ENCODE peak calls at places on chromosome 20, in seven cellular contexts. H, M, T, G, S, A and F are unnamed samples.

GRCh38 chr20:347640-348484 is 951 bp downstream of the NRSN2 start:
- DNase-seq in H (peak), M (peak), T (peak), G (peak), S (peak), A (peak), F (peak)

GRCh38 chr20:64105846-64106434 is 1.4 kb downstream of the NPBWR2 start:
- DNase-seq in H (peak), M (no peak), T (peak), G (no peak), S (no peak), A (no peak), F (peak)

GRCh38 chr20:51928931-51929330 is 126.6 kb upstream of the SALL4 start:
- DNase-seq in H (no peak), M (no peak), T (no peak), G (no peak), S (no peak), A (peak), F (no peak)

GRCh38 chr20:57266251-57267157 is at the start of gene BMP7:
- DNase-seq in H (no peak), M (no peak), T (no peak), G (no peak), S (peak), A (no peak), F (no peak)

GRCh38 chr20:36462440-36463211 is 78.7 kb upstream of the MYL9 start:
- DNase-seq in H (no peak), M (peak), T (peak), G (no peak), S (peak), A (peak), F (peak)

GRCh38 chr20:49037962-49038387 is 8.1 kb upstream of the CSE1L start:
- DNase-seq in H (no peak), M (no peak), T (no peak), G (peak), S (no peak), A (no peak), F (no peak)

GRCh38 chr20:22995923-22996322 is 39.2 kb upstream of the SSTR4 start:
- DNase-seq in H (no peak), M (no peak), T (no peak), G (no peak), S (no peak), A (no peak), F (peak)

GRCh38 chr20:33829636-33830035 is 18.5 kb downstream of the CHMP4B start:
- DNase-seq in H (no peak), M (no peak), T (no peak), G (no peak), S (no peak), A (no peak), F (no peak)

GRCh38 chr20:31824554-31825313 is 5.6 kb downstream of the MYLK2 start:
- DNase-seq in H (no peak), M (peak), T (no peak), G (no peak), S (no peak), A (no peak), F (peak)

GRCh38 chr20:2626853-2627541 is 25.4 kb upstream of the NOP56 start:
- DNase-seq in H (no peak), M (no peak), T (no peak), G (no peak), S (no peak), A (peak), F (peak)

GRCh38 chr20:32792316-32792715 is 27.4 kb upstream of the MAPRE1 start:
- DNase-seq in H (no peak), M (no peak), T (peak), G (no peak), S (no peak), A (peak), F (no peak)

GRCh38 chr20:63027425-63028389 is 20.9 kb upstream of the BHLHE23 start:
- DNase-seq in H (no peak), M (peak), T (no peak), G (no peak), S (no peak), A (peak), F (peak)

GRCh38 chr20:5531318-5532081 is 214.7 kb upstream of the PROKR2 start:
- DNase-seq in H (no peak), M (no peak), T (no peak), G (no peak), S (no peak), A (peak), F (no peak)

GRCh38 chr20:21575167-21575566 is 61.3 kb upstream of the NKX2-2 start:
- DNase-seq in H (no peak), M (no peak), T (no peak), G (no peak), S (no peak), A (no peak), F (no peak)

GRCh38 chr20:32111763-32112162 is 2.2 kb downstream of the TM9SF4 start:
- DNase-seq in H (no peak), M (no peak), T (no peak), G (no peak), S (no peak), A (no peak), F (peak)

GRCh38 chr20:45404438-45404837 is 3.7 kb upstream of the DBNDD2 start:
- DNase-seq in H (no peak), M (no peak), T (no peak), G (no peak), S (no peak), A (no peak), F (no peak)

GRCh38 chr20:16124911-16125776 is 448.1 kb downstream of the KIF16B start:
- DNase-seq in H (no peak), M (no peak), T (no peak), G (no peak), S (no peak), A (no peak), F (no peak)

GRCh38 chr20:32820000-32820697 is 395 bp downstream of the MAPRE1 start:
- DNase-seq in H (no peak), M (peak), T (peak), G (peak), S (no peak), A (peak), F (peak)

GRCh38 chr20:9838378-9839295 is at the start of gene PAK5:
- DNase-seq in H (peak), M (peak), T (no peak), G (no peak), S (peak), A (peak), F (peak)

GRCh38 chr20:21259346-21259745 is 43.8 kb upstream of the XRN2 start:
- DNase-seq in H (peak), M (no peak), T (no peak), G (no peak), S (peak), A (no peak), F (no peak)

GRCh38 chr20:58712116-58712822 is 19.7 kb downstream of the NPEPL1 start:
- DNase-seq in H (peak), M (no peak), T (peak), G (peak), S (no peak), A (no peak), F (peak)

GRCh38 chr20:40945754-40946451 is 82.7 kb upstream of the TOP1 start:
- DNase-seq in H (peak), M (no peak), T (no peak), G (peak), S (peak), A (peak), F (no peak)

GRCh38 chr20:15406072-15406471 is 1068.7 kb upstream of the FLRT3 start:
- DNase-seq in H (no peak), M (no peak), T (no peak), G (no peak), S (no peak), A (no peak), F (no peak)

GRCh38 chr20:2349801-2350200 is 30.9 kb upstream of the TGM6 start:
- DNase-seq in H (no peak), M (no peak), T (no peak), G (no peak), S (no peak), A (peak), F (no peak)

GRCh38 chr20:57810511-57811372 is 100.9 kb upstream of the PMEPA1 start:
- DNase-seq in H (no peak), M (peak), T (no peak), G (no peak), S (no peak), A (peak), F (peak)